ENCODE peak calls at places on chromosomes 7 and 10, in seven cellular contexts. A is HepG2, P is mesothelial cell of epicardium, J is AG09309, Z is esophagus muscularis mucosa, K is transverse colon, Q is endothelial cell. W is an unnamed sample.
A peak's percentile ranks its signal among the peaks of the same experiment; 100 is the strongest.

GRCh38 chr10:6583447-6583846 is 3.4 kb upstream of the PRKCQ start:
- DNase-seq in Z (no peak), A (no peak), K (no peak), Q (peak; percentile 12), P (no peak), J (no peak), W (no peak)

GRCh38 chr10:30490289-30491000 is 56.5 kb downstream of the MAP3K8 start:
- DNase-seq in P (no peak), Z (no peak), A (no peak), K (no peak), Q (no peak), J (no peak), W (no peak)

GRCh38 chr7:100662377-100662776 is 6.1 kb upstream of the ACTL6B start:
- DNase-seq in K (no peak), P (no peak), A (no peak), Q (no peak), Z (no peak), J (no peak), W (peak; percentile 25)

GRCh38 chr10:112241651-112242341 is 41.4 kb upstream of the TECTB start:
- DNase-seq in P (no peak), A (no peak), Q (no peak), Z (peak; percentile 90), K (no peak), J (no peak), W (no peak)

GRCh38 chr7:127478040-127478386 is 85.5 kb upstream of the ZNF800 start:
- DNase-seq in K (no peak), J (no peak), Q (no peak), Z (no peak), P (no peak), A (no peak), W (no peak)

GRCh38 chr7:118839544-118839943 is 615.0 kb downstream of the ANKRD7 start:
- DNase-seq in P (no peak), Z (no peak), J (no peak), A (no peak), Q (no peak), K (no peak), W (no peak)

GRCh38 chr7:23956769-23957556 is 246.9 kb downstream of the STK31 start:
- DNase-seq in Q (no peak), A (peak; percentile 40), Z (no peak), J (no peak), P (no peak), K (no peak), W (no peak)

GRCh38 chr10:121524138-121524817 is 74.0 kb downstream of the FGFR2 start:
- DNase-seq in P (no peak), A (no peak), Z (no peak), Q (no peak), J (peak; percentile 29), K (no peak), W (no peak)

GRCh38 chr7:102403563-102403962 is 7.4 kb downstream of the PRKRIP1 start:
- DNase-seq in A (no peak), K (no peak), Q (no peak), J (no peak), Z (no peak), P (no peak), W (no peak)

GRCh38 chr7:142626420-142627035 is 122.7 kb upstream of the PRSS1 start:
- DNase-seq in A (peak; percentile 25), P (no peak), Q (peak; percentile 76), K (peak; percentile 56), J (no peak), Z (no peak), W (no peak)
- TF ChIP-seq CTCF in A (peak; percentile 58), P (peak; percentile 44), Q (peak; percentile 85), K (peak; percentile 42), J (peak; percentile 63), Z (peak; percentile 21), W (peak; percentile 67)

GRCh38 chr7:87148332-87148955 is 3.8 kb upstream of the DMTF1 start:
- DNase-seq in Z (no peak), K (no peak), P (no peak), J (no peak), Q (no peak), A (no peak), W (no peak)
- TF ChIP-seq CTCF in Z (peak; percentile 29), K (peak; percentile 45), P (no peak), J (peak; percentile 51), Q (no peak), A (peak; percentile 49), W (no peak)

GRCh38 chr10:58448121-58448935 is 63.1 kb downstream of the TFAM start:
- DNase-seq in K (no peak), P (no peak), J (no peak), A (no peak), Z (no peak), Q (no peak), W (peak; percentile 79)
- TF ChIP-seq CTCF in K (no peak), P (no peak), J (no peak), A (no peak), Z (no peak), Q (no peak), W (no peak)

GRCh38 chr7:636396-636795 is 90.1 kb upstream of the DNAAF5 start:
- DNase-seq in J (no peak), Q (peak; percentile 42), P (no peak), K (no peak), A (peak; percentile 12), Z (no peak), W (no peak)
- TF ChIP-seq CTCF in J (peak; percentile 44), Q (no peak), P (no peak), K (no peak), A (peak; percentile 81), Z (no peak), W (peak; percentile 14)

GRCh38 chr7:72286486-72286885 is 125.7 kb downstream of the CALN1 start:
- DNase-seq in Q (no peak), J (no peak), Z (no peak), A (no peak), P (no peak), K (no peak), W (no peak)

GRCh38 chr7:72292794-72293193 is 119.3 kb downstream of the CALN1 start:
- DNase-seq in A (no peak), Z (no peak), K (no peak), Q (no peak), P (no peak), J (no peak), W (no peak)

GRCh38 chr7:72292118-72292517 is 120.0 kb downstream of the CALN1 start:
- DNase-seq in J (no peak), P (no peak), Q (no peak), K (no peak), A (no peak), Z (no peak), W (no peak)
- TF ChIP-seq CTCF in J (no peak), P (no peak), Q (no peak), K (no peak), A (no peak), Z (no peak), W (no peak)

DNA sequence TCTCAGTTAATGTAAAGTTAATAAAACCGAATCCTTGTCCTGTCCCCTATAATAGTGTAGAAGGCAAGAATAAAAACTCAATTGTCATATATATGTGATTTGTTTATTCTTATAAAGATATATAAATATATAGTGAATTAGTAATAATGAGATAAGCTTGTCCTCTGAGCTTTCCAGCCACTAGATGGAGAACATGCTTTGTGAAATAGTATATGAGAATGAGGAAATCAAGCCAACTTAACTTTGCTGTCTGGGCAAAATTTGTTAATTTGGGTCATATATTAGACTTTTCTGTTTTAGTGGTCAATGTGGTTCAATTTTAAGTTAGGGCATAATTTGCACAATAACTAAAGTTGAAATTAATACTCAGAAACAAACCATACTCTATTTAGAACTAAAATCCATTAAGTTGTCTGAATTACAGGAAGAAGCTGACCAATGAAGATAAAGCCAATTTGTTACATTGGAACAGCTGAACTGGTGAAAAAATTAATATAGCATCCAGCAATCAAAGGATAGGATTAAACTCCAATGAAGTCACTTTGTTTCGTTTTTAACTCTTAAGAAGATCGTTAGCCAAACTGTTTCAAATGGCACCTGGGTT is 595.0 kb downstream of the ARL4A start:
- DNase-seq in P (no peak), A (no peak), K (no peak), J (no peak), Z (no peak), Q (no peak), W (no peak)
- TF ChIP-seq CTCF in P (peak; percentile 42), A (no peak), K (no peak), J (peak; percentile 61), Z (no peak), Q (no peak), W (no peak)